ENCODE peak calls at places on chromosomes 12 and 14, in seven cellular contexts. H, M, B, G, A, C and X are unnamed samples.

GRCh38 chr14:91154851-91155625 is 41.2 kb downstream of the DGLUCY start:
- DNase-seq in H (peak), M (peak), B (no peak), G (peak), A (peak), C (peak), X (peak)

GRCh38 chr14:67928375-67928774 is 108.8 kb downstream of the RAD51B start:
- DNase-seq in H (no peak), M (no peak), B (no peak), G (peak), A (no peak), C (no peak), X (no peak)

GRCh38 chr12:14777271-14777670 is 26.0 kb downstream of the WBP11 start:
- DNase-seq in H (no peak), M (no peak), B (no peak), G (no peak), A (no peak), C (no peak), X (no peak)

GRCh38 chr12:6635856-6636521 is at the start of gene LPAR5:
- DNase-seq in H (peak), M (no peak), B (peak), G (peak), A (peak), C (no peak), X (peak)

GRCh38 chr12:9899209-9899608 is 17.9 kb downstream of the KLRF2 start:
- DNase-seq in H (no peak), M (no peak), B (no peak), G (no peak), A (no peak), C (no peak), X (no peak)

GRCh38 chr12:48446372-48446771 is 26.0 kb upstream of the ANP32D start:
- DNase-seq in H (no peak), M (no peak), B (no peak), G (no peak), A (no peak), C (peak), X (no peak)

GRCh38 chr14:54610051-54610977 is 43.4 kb downstream of the SAMD4A start:
- DNase-seq in H (no peak), M (no peak), B (no peak), G (no peak), A (no peak), C (no peak), X (no peak)

GRCh38 chr14:89911018-89911919 is 43.3 kb downstream of the EFCAB11 start:
- DNase-seq in H (peak), M (no peak), B (no peak), G (no peak), A (no peak), C (peak), X (peak)

GRCh38 chr12:108966378-108967151 is 54.3 kb downstream of the SVOP start:
- DNase-seq in H (no peak), M (peak), B (no peak), G (no peak), A (no peak), C (no peak), X (no peak)

GRCh38 chr14:68711551-68712437 is 81.1 kb downstream of the ZFP36L1 start:
- DNase-seq in H (no peak), M (no peak), B (no peak), G (no peak), A (no peak), C (no peak), X (peak)

GRCh38 chr14:86838363-86838762 is 1154.6 kb downstream of the GALC start:
- DNase-seq in H (no peak), M (no peak), B (no peak), G (no peak), A (no peak), C (no peak), X (no peak)

GRCh38 chr14:51979399-51979709 is 10.0 kb upstream of the RTRAF start:
- DNase-seq in H (no peak), M (no peak), B (no peak), G (no peak), A (no peak), C (no peak), X (no peak)
- TF ChIP-seq CTCF in H (no peak), M (no peak), B (no peak), G (no peak), A (no peak), C (no peak), X (no peak)

DNA sequence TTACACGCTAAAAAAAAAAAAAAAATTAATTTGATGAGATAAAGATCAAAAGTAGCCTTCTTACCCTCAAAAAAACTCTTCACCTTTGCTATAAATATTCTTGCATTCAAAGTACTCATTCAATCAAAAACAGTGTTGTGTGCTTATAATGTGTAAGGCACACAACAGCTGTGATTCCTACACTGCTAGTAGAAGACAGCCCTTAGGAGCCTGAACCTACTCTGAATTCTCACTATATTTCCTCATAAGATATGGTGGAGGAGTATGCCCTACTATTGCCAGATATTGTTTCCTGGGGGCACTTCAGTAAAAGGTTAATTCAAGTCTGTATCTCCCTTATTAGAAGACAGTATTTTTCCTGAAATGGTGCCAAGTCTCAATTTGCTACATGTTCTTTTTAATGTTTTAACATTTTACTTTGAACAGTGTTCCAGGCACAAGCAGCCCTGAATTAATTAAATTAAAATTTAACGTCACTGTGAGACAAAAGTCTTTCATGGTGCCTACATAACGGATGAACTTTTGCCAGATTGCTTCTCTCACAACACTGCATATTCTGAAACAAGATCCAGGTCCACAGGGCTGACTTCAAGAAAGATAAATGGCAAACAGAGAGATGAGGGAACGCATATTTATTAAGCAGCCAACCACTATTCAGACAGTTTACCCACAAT is 19.3 kb downstream of the PPP2R5E start:
- DNase-seq in H (no peak), M (no peak), B (no peak), G (no peak), A (no peak), C (no peak), X (no peak)
- TF ChIP-seq POLR2A in H (no peak), M (no peak), B (no peak), G (no peak), A (no peak), C (no peak), X (no peak)

DNA sequence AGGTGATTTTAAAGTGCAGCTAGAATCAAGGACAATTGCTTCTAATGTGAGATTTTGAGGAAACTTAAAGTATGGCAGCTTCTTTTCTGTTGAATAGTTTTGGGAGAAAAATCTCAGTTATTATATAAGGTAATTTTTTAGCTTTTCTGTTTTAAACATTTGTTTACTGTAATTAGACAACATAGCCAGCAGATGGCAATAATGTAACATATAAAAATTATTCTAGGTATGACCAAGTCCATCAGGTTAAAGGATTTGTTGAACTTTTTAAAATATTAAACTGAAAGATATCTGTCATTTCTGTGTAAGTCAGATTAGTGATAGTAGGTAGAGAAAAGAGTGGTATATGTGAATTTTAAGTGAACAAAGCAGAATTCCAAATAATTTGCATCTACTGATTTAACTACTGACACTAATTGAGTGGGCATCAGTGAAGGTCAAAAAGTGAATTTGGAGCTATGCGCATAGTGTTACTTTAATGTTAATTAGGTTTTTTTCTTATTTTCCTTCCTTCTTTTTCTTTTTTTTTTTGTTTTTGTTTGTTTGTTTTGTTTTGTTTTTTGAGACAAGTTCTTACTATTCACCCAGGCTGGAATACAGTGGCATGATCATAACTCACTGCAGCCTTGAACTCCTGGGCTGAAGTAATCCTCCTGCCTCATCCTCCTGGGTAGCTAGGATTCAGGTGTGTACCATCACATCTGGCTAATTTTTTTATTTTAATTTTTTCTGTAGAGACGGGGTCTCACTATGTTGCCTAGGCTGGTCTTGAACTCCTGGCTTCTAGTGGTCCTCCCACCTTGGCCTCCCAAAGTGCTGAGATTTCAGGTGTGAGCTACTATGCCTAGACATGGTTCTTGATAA is 18.6 kb downstream of the PRORP start:
- DNase-seq in H (no peak), M (no peak), B (no peak), G (no peak), A (no peak), C (peak), X (no peak)
- TF ChIP-seq CTCF in H (peak), M (peak), B (peak), G (peak), A (peak), C (no peak), X (no peak)

GRCh38 chr14:49641697-49642129 is 6.7 kb upstream of the DNAAF2 start:
- DNase-seq in H (peak), M (peak), B (no peak), G (peak), A (no peak), C (no peak), X (no peak)
- TF ChIP-seq POLR2A in H (no peak), M (no peak), B (no peak), G (no peak), A (no peak), C (no peak), X (no peak)

GRCh38 chr12:128644664-128645296 is 179.0 kb downstream of the SLC15A4 start:
- DNase-seq in H (no peak), M (no peak), B (no peak), G (peak), A (peak), C (no peak), X (no peak)
- TF ChIP-seq CTCF in H (no peak), M (peak), B (peak), G (peak), A (no peak), C (peak), X (no peak)

DNA sequence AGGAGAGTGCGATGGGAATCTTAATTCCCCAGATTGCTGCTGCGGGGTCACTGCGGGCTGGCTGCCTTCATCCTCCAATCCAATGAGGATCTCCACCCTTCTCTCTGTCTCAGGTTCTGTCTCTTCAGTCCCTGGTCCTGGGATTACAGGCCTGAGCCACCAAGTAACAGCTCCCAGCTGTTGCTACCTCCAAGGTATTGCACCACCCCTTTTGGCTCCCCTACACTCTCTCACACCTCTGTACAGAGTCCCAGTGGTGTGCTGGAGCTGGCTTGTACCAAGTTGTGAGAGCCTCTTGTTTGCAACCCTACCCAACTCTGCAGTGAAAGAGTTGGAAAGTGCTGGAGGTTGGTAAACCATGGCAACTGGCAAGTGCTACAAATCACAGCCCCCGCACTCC is 10.0 kb upstream of the RILPL1 start:
- DNase-seq in H (no peak), M (no peak), B (no peak), G (no peak), A (no peak), C (no peak), X (no peak)
- TF ChIP-seq POLR2A in H (no peak), M (no peak), B (no peak), G (no peak), A (no peak), C (no peak), X (no peak)

GRCh38 chr12:254039-254438 is 8.6 kb downstream of the SLC6A13 start:
- DNase-seq in H (no peak), M (no peak), B (no peak), G (no peak), A (no peak), C (no peak), X (no peak)
- TF ChIP-seq CTCF in H (no peak), M (no peak), B (no peak), G (peak), A (no peak), C (no peak), X (no peak)